ENCODE peak calls at places on chromosomes 3 and 15, in seven cellular contexts. A is MM.1S, S is cardiac fibroblast, I is omental fat pad, Z is HFFc6, L is hepatocyte, X is right atrium auricular region. B is an unnamed sample.

GRCh38 chr15:62601779-62602540 is 436.9 kb upstream of the C2CD4B start:
- DNase-seq in L (no peak), Z (no peak), A (no peak), S (no peak), X (no peak), I (no peak), B (peak)

GRCh38 chr3:127544806-127545545 is 45.6 kb downstream of the TPRA1 start:
- DNase-seq in Z (no peak), X (no peak), A (no peak), L (no peak), I (no peak), S (no peak), B (no peak)

GRCh38 chr15:72724028-72724427 is 38.0 kb downstream of the BBS4 start:
- DNase-seq in Z (no peak), L (no peak), X (no peak), A (no peak), S (no peak), I (no peak), B (no peak)

GRCh38 chr3:24477090-24477656 is 17.5 kb downstream of the THRB start:
- DNase-seq in S (no peak), Z (no peak), L (no peak), X (no peak), I (no peak), A (no peak), B (no peak)

GRCh38 chr3:23728651-23729117 is 77.1 kb upstream of the UBE2E1 start:
- DNase-seq in L (peak), I (no peak), Z (peak), X (no peak), A (no peak), S (no peak), B (no peak)

GRCh38 chr3:194773666-194774455 is 88.2 kb downstream of the FAM43A start:
- DNase-seq in A (no peak), S (no peak), I (no peak), L (no peak), X (peak), Z (no peak), B (no peak)

GRCh38 chr3:110568246-110568645 is 503.4 kb upstream of the NECTIN3 start:
- DNase-seq in A (no peak), X (no peak), L (no peak), I (no peak), Z (peak), S (peak), B (peak)

GRCh38 chr15:60406513-60407124 is 8.8 kb upstream of the ANXA2 start:
- DNase-seq in L (no peak), S (no peak), I (no peak), X (no peak), A (no peak), Z (no peak), B (no peak)

GRCh38 chr3:72234394-72234793 is 449.4 kb upstream of the PROK2 start:
- DNase-seq in X (peak), Z (peak), A (no peak), I (no peak), S (peak), L (no peak), B (peak)

DNA sequence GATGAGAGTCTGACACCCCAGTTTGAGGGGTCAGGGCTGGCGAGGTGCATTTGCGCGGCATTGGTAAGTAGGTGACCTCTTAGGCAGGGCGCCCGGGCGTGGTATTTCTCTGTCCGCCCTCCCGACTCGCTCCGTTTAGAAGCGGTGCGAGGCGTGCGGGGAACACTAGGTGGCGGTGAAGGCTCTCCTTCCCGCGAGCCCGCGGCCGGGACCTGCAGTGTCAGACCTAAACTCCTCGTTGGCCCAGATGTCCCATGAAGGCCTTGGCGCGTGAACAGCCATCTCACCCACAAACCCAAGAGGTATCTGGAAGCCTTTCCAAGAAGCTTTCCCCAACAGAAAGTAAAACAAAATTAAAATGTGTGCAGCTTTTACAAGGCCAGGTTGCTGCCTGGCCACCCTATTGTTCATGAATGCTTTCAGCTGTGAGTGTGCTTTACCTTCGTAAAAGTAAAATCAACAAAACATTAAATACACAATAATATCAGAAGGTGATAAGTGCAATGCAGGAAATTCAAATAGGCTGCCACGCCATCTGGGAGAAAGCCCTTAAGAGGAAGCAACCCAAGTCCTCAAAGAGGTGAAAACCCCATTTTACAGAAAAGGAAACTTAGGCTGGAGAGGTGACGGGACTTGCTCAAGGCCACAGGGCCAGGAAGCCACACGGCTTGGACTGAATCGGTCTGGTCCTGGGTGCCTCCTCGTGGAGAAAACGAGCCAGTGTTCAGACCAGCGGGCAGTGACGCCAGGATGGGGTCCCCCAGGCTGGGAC is 120.3 kb downstream of the ETFA start:
- DNase-seq in S (peak), L (peak), X (peak), I (peak), Z (peak), A (peak), B (peak)
- TF ChIP-seq CTCF in S (peak), L (peak), X (peak), I (peak), Z (peak), A (peak), B (peak)

DNA sequence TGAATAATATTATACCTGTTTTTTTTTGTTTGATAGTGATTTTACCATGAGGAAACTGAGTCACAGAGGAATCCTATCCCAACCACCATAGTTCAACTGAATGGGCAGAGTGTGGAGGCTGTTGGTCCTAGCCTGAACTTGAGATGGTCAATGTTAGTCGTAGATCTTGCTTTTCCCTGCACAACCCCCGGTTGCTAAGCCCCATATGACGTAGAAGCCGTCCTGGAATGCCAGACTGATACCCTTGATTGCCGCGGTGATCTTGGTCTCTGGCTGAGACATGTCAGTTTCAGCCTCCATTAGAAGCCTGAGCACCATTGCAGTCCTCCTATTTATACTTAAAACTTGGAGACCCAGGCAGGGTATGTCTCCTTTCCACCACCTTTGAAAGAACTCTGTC is 53.3 kb downstream of the RPLP1 start:
- DNase-seq in Z (no peak), A (no peak), X (peak), L (no peak), I (no peak), S (no peak), B (no peak)
- TF ChIP-seq CTCF in Z (no peak), A (no peak), X (no peak), L (no peak), I (no peak), S (no peak), B (no peak)

GRCh38 chr3:188270423-188270972 is 116.5 kb downstream of the LPP start:
- DNase-seq in X (no peak), Z (peak), S (peak), A (no peak), L (peak), I (no peak), B (peak)
- TF ChIP-seq CTCF in X (no peak), Z (no peak), S (no peak), A (no peak), L (no peak), I (no peak), B (no peak)

GRCh38 chr3:38374221-38374620 is 27.6 kb downstream of the XYLB start:
- DNase-seq in I (no peak), L (no peak), X (no peak), S (no peak), A (no peak), Z (no peak), B (no peak)

GRCh38 chr3:38375072-38375471 is 28.5 kb downstream of the XYLB start:
- DNase-seq in L (no peak), I (no peak), Z (no peak), S (no peak), A (no peak), X (no peak), B (no peak)

GRCh38 chr3:38379201-38379770 is 32.7 kb downstream of the XYLB start:
- DNase-seq in I (no peak), S (no peak), L (no peak), X (no peak), A (no peak), Z (no peak), B (no peak)

GRCh38 chr3:38375488-38376097 is 29.0 kb downstream of the XYLB start:
- DNase-seq in X (no peak), L (no peak), I (no peak), Z (no peak), S (no peak), A (no peak), B (no peak)

DNA sequence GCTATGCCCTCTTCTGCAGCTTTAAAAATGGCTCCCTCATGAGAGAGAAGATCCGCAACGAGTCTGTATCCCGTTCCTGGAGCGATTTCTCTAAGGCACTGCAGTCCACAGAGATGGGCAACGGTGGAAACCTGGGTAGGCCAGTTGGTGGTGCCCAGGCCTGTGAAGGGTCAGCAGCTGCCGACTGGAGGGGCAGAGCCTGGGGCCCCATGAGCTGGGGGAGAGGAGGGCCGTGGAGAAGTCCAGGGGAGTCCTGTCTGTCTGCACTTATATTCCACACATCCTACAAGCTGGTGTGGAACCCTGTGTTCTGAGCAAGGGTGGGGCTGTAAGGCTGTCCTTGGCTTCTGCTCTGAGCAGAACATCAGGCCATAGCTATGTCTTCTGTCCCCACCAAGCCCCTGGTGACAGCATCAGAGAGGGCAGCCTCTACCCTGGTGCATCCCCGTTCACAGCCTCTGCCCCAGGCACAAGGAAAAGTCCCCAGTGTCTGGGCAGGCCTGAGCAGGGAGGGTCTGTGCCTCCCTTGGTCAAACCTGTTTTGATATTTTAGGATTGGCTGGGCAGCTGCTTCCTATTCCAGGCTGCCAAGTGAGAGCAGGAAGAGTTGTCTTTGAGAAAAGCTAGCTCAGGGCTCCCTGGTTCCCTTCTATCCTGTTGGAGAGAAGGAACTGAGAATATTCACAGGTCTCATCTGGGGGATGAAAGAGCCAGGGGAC is 29.7 kb downstream of the XYLB start:
- DNase-seq in S (no peak), Z (no peak), X (no peak), A (no peak), I (no peak), L (no peak), B (no peak)
- TF ChIP-seq CTCF in S (no peak), Z (no peak), X (no peak), A (no peak), I (no peak), L (no peak), B (no peak)

GRCh38 chr3:129608087-129608935 is 1.8 kb upstream of the PLXND1 start:
- DNase-seq in Z (no peak), I (no peak), S (peak), A (no peak), L (peak), X (no peak), B (peak)
- TF ChIP-seq CTCF in Z (peak), I (no peak), S (peak), A (no peak), L (peak), X (no peak), B (no peak)

GRCh38 chr3:184600685-184601377 is 39.2 kb downstream of the EPHB3 start:
- DNase-seq in Z (no peak), S (no peak), X (no peak), L (no peak), A (no peak), I (no peak), B (peak)
- TF ChIP-seq CTCF in Z (no peak), S (no peak), X (no peak), L (no peak), A (no peak), I (no peak), B (no peak)

GRCh38 chr3:46370784-46371183 is at the start of gene CCR5:
- DNase-seq in Z (no peak), X (no peak), S (no peak), L (no peak), I (no peak), A (peak), B (no peak)

GRCh38 chr3:46367811-46368210 is 2.9 kb upstream of the CCR5 start:
- DNase-seq in X (no peak), L (peak), I (no peak), Z (no peak), A (no peak), S (no peak), B (no peak)

GRCh38 chr3:46369675-46370132 is 1.0 kb upstream of the CCR5 start:
- DNase-seq in X (no peak), S (no peak), Z (no peak), A (no peak), I (no peak), L (no peak), B (no peak)

GRCh38 chr3:46365737-46366524 is 4.8 kb upstream of the CCR5 start:
- DNase-seq in L (no peak), X (no peak), I (no peak), Z (no peak), A (no peak), S (no peak), B (no peak)

DNA sequence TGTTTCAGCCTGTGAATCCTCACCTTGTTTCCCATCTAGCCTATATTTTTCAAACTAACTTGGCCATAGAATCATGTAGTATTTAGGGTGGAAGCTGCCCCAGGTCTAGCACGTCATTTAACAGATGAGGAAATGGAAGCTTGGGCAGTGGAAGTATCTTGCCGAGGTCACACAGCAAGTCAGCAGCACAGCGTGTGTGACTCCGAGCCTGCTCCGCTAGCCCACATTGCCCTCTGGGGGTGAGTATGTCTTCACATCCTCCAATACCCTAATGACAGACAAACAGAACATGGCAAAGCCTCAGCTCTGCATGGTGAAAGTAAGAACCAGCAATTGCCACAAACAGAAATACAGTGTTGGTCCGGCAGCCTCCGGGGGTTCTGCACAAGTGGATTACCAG is 2.2 kb upstream of the CCR5 start:
- DNase-seq in S (peak), A (peak), L (peak), Z (no peak), X (peak), I (no peak), B (peak)
- TF ChIP-seq CTCF in S (no peak), A (peak), L (peak), Z (peak), X (no peak), I (no peak), B (peak)

B was measured in MCF 10A.